ENCODE peak calls at places on chromosomes 1 and 21, in nine cellular contexts. F, J, Q, V, M, Z, O, A and C are unnamed samples.

GRCh38 chr1:241722984-241723383 is 70.9 kb downstream of the WDR64 start:
- DNase-seq in F (no peak), J (no peak), Q (no peak), V (no peak), M (no peak), Z (no peak), O (no peak), A (no peak), C (no peak)

GRCh38 chr21:32539378-32539777 is 45.9 kb downstream of the TCP10L start:
- DNase-seq in F (no peak), J (no peak), Q (no peak), V (no peak), M (no peak), Z (no peak), O (no peak), A (no peak), C (no peak)

GRCh38 chr21:42332557-42332956 is 17.3 kb upstream of the TFF3 start:
- DNase-seq in F (no peak), J (no peak), Q (no peak), V (no peak), M (no peak), Z (no peak), O (no peak), A (no peak), C (no peak)

GRCh38 chr1:156845055-156845952 is 13.6 kb downstream of the INSRR start:
- DNase-seq in F (no peak), J (no peak), Q (no peak), V (peak; percentile 30), M (no peak), Z (no peak), O (peak; percentile 26), A (no peak), C (no peak)

GRCh38 chr1:248268178-248268577 is 9.6 kb downstream of the OR2T33 start:
- DNase-seq in F (no peak), J (no peak), Q (no peak), V (no peak), M (no peak), Z (no peak), O (no peak), A (no peak), C (no peak)

GRCh38 chr1:64175639-64176038 is 27.8 kb upstream of the UBE2U start:
- DNase-seq in F (no peak), J (no peak), Q (no peak), V (no peak), M (no peak), Z (no peak), O (no peak), A (no peak), C (no peak)

GRCh38 chr1:32948082-32948722 is 16.4 kb downstream of the RNF19B start:
- DNase-seq in F (no peak), J (no peak), Q (no peak), V (no peak), M (no peak), Z (no peak), O (no peak), A (no peak), C (no peak)

GRCh38 chr1:3483801-3484444 is 29.5 kb downstream of the ARHGEF16 start:
- DNase-seq in F (no peak), J (no peak), Q (no peak), V (peak; percentile 19), M (no peak), Z (no peak), O (peak; percentile 33), A (no peak), C (no peak)

GRCh38 chr1:152777510-152778137 is 2.7 kb downstream of the LCE1F start:
- DNase-seq in F (no peak), J (no peak), Q (no peak), V (no peak), M (no peak), Z (no peak), O (no peak), A (no peak), C (no peak)

GRCh38 chr1:168550971-168551370 is 7.2 kb upstream of the XCL2 start:
- DNase-seq in F (no peak), J (no peak), Q (no peak), V (no peak), M (no peak), Z (peak; percentile 27), O (no peak), A (no peak), C (no peak)

GRCh38 chr1:215056584-215056983 is 26.0 kb upstream of the KCNK2 start:
- DNase-seq in F (no peak), J (no peak), Q (no peak), V (no peak), M (no peak), Z (peak; percentile 83), O (no peak), A (no peak), C (no peak)

GRCh38 chr1:23657659-23658275 is 33.8 kb upstream of the RPL11 start:
- DNase-seq in F (no peak), J (peak; percentile 27), Q (no peak), V (peak; percentile 13), M (peak; percentile 19), Z (peak; percentile 23), O (peak; percentile 51), A (no peak), C (no peak)

GRCh38 chr1:101253976-101254660 is 17.3 kb downstream of the S1PR1 start:
- DNase-seq in F (no peak), J (no peak), Q (peak; percentile 48), V (no peak), M (no peak), Z (peak; percentile 87), O (no peak), A (no peak), C (no peak)

GRCh38 chr1:215523906-215524305 is 43.2 kb upstream of the KCTD3 start:
- DNase-seq in F (no peak), J (no peak), Q (no peak), V (no peak), M (no peak), Z (peak; percentile 64), O (no peak), A (no peak), C (no peak)

GRCh38 chr1:216841165-216841564 is 117.9 kb upstream of the ESRRG start:
- DNase-seq in F (no peak), J (no peak), Q (no peak), V (no peak), M (no peak), Z (no peak), O (no peak), A (no peak), C (no peak)

GRCh38 chr1:173062156-173062938 is 11.6 kb upstream of the TNFSF18 start:
- DNase-seq in F (no peak), J (no peak), Q (no peak), V (no peak), M (no peak), Z (peak; percentile 87), O (no peak), A (no peak), C (peak; percentile 64)

GRCh38 chr1:207962716-207963428 is 51.9 kb upstream of the CD34 start:
- DNase-seq in F (peak; percentile 61), J (peak; percentile 66), Q (no peak), V (peak; percentile 24), M (no peak), Z (peak; percentile 29), O (peak; percentile 8), A (no peak), C (no peak)

GRCh38 chr1:67583462-67583950 is 101.5 kb upstream of the GADD45A start:
- DNase-seq in F (no peak), J (no peak), Q (no peak), V (no peak), M (no peak), Z (peak; percentile 54), O (no peak), A (no peak), C (no peak)

GRCh38 chr21:39641827-39642450 is 29.2 kb downstream of the B3GALT5 start:
- DNase-seq in F (no peak), J (no peak), Q (no peak), V (no peak), M (no peak), Z (no peak), O (no peak), A (no peak), C (no peak)

GRCh38 chr1:93775224-93775623 is 93.6 kb upstream of the BCAR3 start:
- DNase-seq in F (no peak), J (no peak), Q (no peak), V (no peak), M (no peak), Z (no peak), O (no peak), A (no peak), C (no peak)

GRCh38 chr1:58786184-58786926 is 2.5 kb upstream of the JUN start:
- DNase-seq in F (peak; percentile 17), J (no peak), Q (no peak), V (no peak), M (no peak), Z (peak; percentile 62), O (no peak), A (no peak), C (no peak)

GRCh38 chr1:243851129-243851756 is 1.2 kb upstream of the AKT3 start:
- DNase-seq in F (peak; percentile 50), J (no peak), Q (no peak), V (no peak), M (no peak), Z (no peak), O (no peak), A (no peak), C (no peak)

GRCh38 chr1:6233376-6233775 is 2.4 kb downstream of the ICMT start:
- DNase-seq in F (no peak), J (no peak), Q (no peak), V (no peak), M (no peak), Z (no peak), O (no peak), A (no peak), C (no peak)

GRCh38 chr1:64212023-64212422 is 8.6 kb downstream of the UBE2U start:
- DNase-seq in F (no peak), J (no peak), Q (no peak), V (no peak), M (peak; percentile 92), Z (peak; percentile 87), O (no peak), A (no peak), C (no peak)

GRCh38 chr1:221431068-221431651 is 310.7 kb downstream of the DUSP10 start:
- DNase-seq in F (no peak), J (no peak), Q (no peak), V (no peak), M (no peak), Z (peak; percentile 26), O (no peak), A (no peak), C (no peak)

GRCh38 chr1:64536836-64537490 is 67.0 kb downstream of the CACHD1 start:
- DNase-seq in F (no peak), J (no peak), Q (no peak), V (no peak), M (no peak), Z (no peak), O (no peak), A (no peak), C (no peak)

GRCh38 chr1:111730282-111730681 is 8.9 kb downstream of the INKA2 start:
- DNase-seq in F (no peak), J (peak; percentile 1), Q (no peak), V (no peak), M (no peak), Z (peak; percentile 29), O (no peak), A (no peak), C (no peak)

GRCh38 chr1:116284819-116285390 is 88.1 kb upstream of the ATP1A1 start:
- DNase-seq in F (no peak), J (peak; percentile 18), Q (no peak), V (no peak), M (no peak), Z (no peak), O (no peak), A (no peak), C (no peak)